ENCODE peak calls at places on chromosome 6, in six cellular contexts. Z is NCI-H524 treated with DMSO at 0.1 percent for 48 hours; N is ecto neural progenitor cell; I is T-helper 2 cell; O is Right ventricle myocardium superior; K is stimulated activated CD4-positive, alpha-beta T cell treated with anti-CD3 and anti-CD28 coated beads, Interleukin-15, amount 100 ng/mL, for 1 hour. F is an unnamed sample.

GRCh38 chr6:160202411-160202810 is 56.2 kb downstream of the SLC22A2 start:
- DNase-seq in N (no peak), O (no peak), I (no peak), K (no peak), Z (no peak), F (no peak)

GRCh38 chr6:44525761-44526351 is 138.3 kb downstream of the CDC5L start:
- DNase-seq in I (no peak), O (no peak), N (no peak), Z (no peak), K (no peak), F (no peak)

GRCh38 chr6:149867876-149868640 is 3.9 kb upstream of the LRP11 start:
- DNase-seq in O (no peak), Z (no peak), I (no peak), N (no peak), K (no peak), F (no peak)

GRCh38 chr6:119614138-119614537 is 264.6 kb upstream of the MAN1A1 start:
- DNase-seq in I (no peak), N (no peak), K (no peak), O (no peak), Z (no peak), F (no peak)

GRCh38 chr6:84696181-84696580 is 68.2 kb downstream of the TBX18 start:
- DNase-seq in I (no peak), K (no peak), Z (no peak), N (no peak), O (no peak), F (no peak)

GRCh38 chr6:1686117-1687098 is 76.7 kb downstream of the FOXC1 start:
- DNase-seq in N (no peak), O (no peak), Z (no peak), I (no peak), K (no peak), F (no peak)

GRCh38 chr6:134746125-134746524 is 203.8 kb downstream of the ALDH8A1 start:
- DNase-seq in O (no peak), I (no peak), K (no peak), Z (no peak), N (no peak), F (no peak)

GRCh38 chr6:166578536-166579233 is 7.8 kb downstream of the RAMACL start:
- DNase-seq in K (no peak), O (no peak), N (no peak), I (no peak), Z (no peak), F (no peak)

GRCh38 chr6:98825602-98826230 is 8.7 kb upstream of the POU3F2 start:
- DNase-seq in O (no peak), I (no peak), K (no peak), N (no peak), Z (no peak), F (no peak)